ENCODE peak calls at places on chromosomes 7 and 10, in four cellular contexts. One of them, this sample, is unnamed.

GRCh38 chr7:101562531-101563197 is 66.4 kb downstream of the MYL10 start:
- DNase-seq in K562: peak
- DNase-seq in HCT116: no peak
- DNase-seq in SK-N-SH: no peak
- DNase-seq in this sample: no peak

GRCh38 chr7:1087462-1087809 is 477 bp upstream of the GPER1 start:
- DNase-seq in K562: no peak
- DNase-seq in HCT116: no peak
- DNase-seq in SK-N-SH: no peak
- DNase-seq in this sample: no peak

GRCh38 chr10:50431791-50432190 is 180.5 kb upstream of the ASAH2 start:
- DNase-seq in K562: no peak
- DNase-seq in HCT116: no peak
- DNase-seq in SK-N-SH: no peak
- DNase-seq in this sample: no peak

GRCh38 chr7:105112440-105113418 is 98.7 kb downstream of the KMT2E start:
- DNase-seq in K562: peak
- DNase-seq in HCT116: no peak
- DNase-seq in SK-N-SH: no peak
- DNase-seq in this sample: no peak

GRCh38 chr10:109737626-109738025 is 185.7 kb downstream of the XPNPEP1 start:
- DNase-seq in K562: no peak
- DNase-seq in HCT116: no peak
- DNase-seq in SK-N-SH: no peak
- DNase-seq in this sample: no peak

GRCh38 chr10:28243923-28244322 is 58.9 kb downstream of the MPP7 start:
- DNase-seq in K562: no peak
- DNase-seq in HCT116: no peak
- DNase-seq in SK-N-SH: no peak
- DNase-seq in this sample: no peak

GRCh38 chr10:15068802-15069201 is 19.8 kb downstream of the ACBD7 start:
- DNase-seq in K562: no peak
- DNase-seq in HCT116: no peak
- DNase-seq in SK-N-SH: no peak
- DNase-seq in this sample: no peak

GRCh38 chr7:107948645-107949442 is 54.1 kb downstream of the LAMB1 start:
- DNase-seq in K562: no peak
- DNase-seq in HCT116: peak
- DNase-seq in SK-N-SH: no peak
- DNase-seq in this sample: no peak

GRCh38 chr10:104680467-104681401 is 39.6 kb downstream of the SORCS3 start:
- DNase-seq in K562: no peak
- DNase-seq in HCT116: no peak
- DNase-seq in SK-N-SH: peak
- DNase-seq in this sample: peak

GRCh38 chr7:4814463-4814862 is 39.0 kb downstream of the AP5Z1 start:
- DNase-seq in K562: no peak
- DNase-seq in HCT116: no peak
- DNase-seq in SK-N-SH: peak
- DNase-seq in this sample: no peak

GRCh38 chr7:22819476-22819875 is 3.2 kb downstream of the TOMM7 start:
- DNase-seq in K562: peak
- DNase-seq in HCT116: no peak
- DNase-seq in SK-N-SH: no peak
- DNase-seq in this sample: no peak

GRCh38 chr10:132630666-132631347 is 93.2 kb downstream of the INPP5A start:
- DNase-seq in K562: no peak
- DNase-seq in HCT116: no peak
- DNase-seq in SK-N-SH: no peak
- DNase-seq in this sample: no peak

GRCh38 chr10:75553550-75553949 is 122.1 kb downstream of the LRMDA start:
- DNase-seq in K562: no peak
- DNase-seq in HCT116: no peak
- DNase-seq in SK-N-SH: no peak
- DNase-seq in this sample: no peak

GRCh38 chr10:113991091-113991860 is 52.4 kb upstream of the ADRB1 start:
- DNase-seq in K562: no peak
- DNase-seq in HCT116: no peak
- DNase-seq in SK-N-SH: no peak
- DNase-seq in this sample: no peak

GRCh38 chr7:50556247-50556976 is 8.8 kb downstream of the DDC start:
- DNase-seq in K562: no peak
- DNase-seq in HCT116: no peak
- DNase-seq in SK-N-SH: no peak
- DNase-seq in this sample: no peak

GRCh38 chr10:30857803-30858202 is 173.9 kb downstream of the ZNF438 start:
- DNase-seq in K562: no peak
- DNase-seq in HCT116: no peak
- DNase-seq in SK-N-SH: no peak
- DNase-seq in this sample: no peak

GRCh38 chr10:131398166-131398565 is 86.6 kb upstream of the TCERG1L start:
- DNase-seq in K562: no peak
- DNase-seq in HCT116: no peak
- DNase-seq in SK-N-SH: no peak
- DNase-seq in this sample: no peak

GRCh38 chr10:131636116-131636515 is 264.7 kb upstream of the PPP2R2D start:
- DNase-seq in K562: no peak
- DNase-seq in HCT116: no peak
- DNase-seq in SK-N-SH: no peak
- DNase-seq in this sample: no peak

GRCh38 chr7:44391746-44392617 is 66.6 kb upstream of the CAMK2B start:
- DNase-seq in K562: no peak
- DNase-seq in HCT116: no peak
- DNase-seq in SK-N-SH: no peak
- DNase-seq in this sample: no peak

GRCh38 chr10:61138728-61139127 is 194.7 kb upstream of the RHOBTB1 start:
- DNase-seq in K562: no peak
- DNase-seq in HCT116: no peak
- DNase-seq in SK-N-SH: no peak
- DNase-seq in this sample: no peak

GRCh38 chr10:124469956-124470484 is 8.4 kb downstream of the LHPP start:
- DNase-seq in K562: no peak
- DNase-seq in HCT116: no peak
- DNase-seq in SK-N-SH: no peak
- DNase-seq in this sample: no peak

GRCh38 chr7:139875821-139876241 is 46.8 kb downstream of the TBXAS1 start:
- DNase-seq in K562: no peak
- DNase-seq in HCT116: no peak
- DNase-seq in SK-N-SH: no peak
- DNase-seq in this sample: no peak

GRCh38 chr10:86747796-86748581 is 8.4 kb upstream of the BMPR1A start:
- DNase-seq in K562: no peak
- DNase-seq in HCT116: no peak
- DNase-seq in SK-N-SH: no peak
- DNase-seq in this sample: no peak

GRCh38 chr7:121012919-121013318 is 24.4 kb downstream of the CPED1 start:
- DNase-seq in K562: no peak
- DNase-seq in HCT116: no peak
- DNase-seq in SK-N-SH: no peak
- DNase-seq in this sample: no peak

GRCh38 chr10:101287922-101288638 is 58.8 kb upstream of the LBX1 start:
- DNase-seq in K562: peak
- DNase-seq in HCT116: peak
- DNase-seq in SK-N-SH: peak
- DNase-seq in this sample: no peak

GRCh38 chr10:35160743-35161142 is 34.1 kb downstream of the CREM start:
- DNase-seq in K562: no peak
- DNase-seq in HCT116: no peak
- DNase-seq in SK-N-SH: no peak
- DNase-seq in this sample: no peak

GRCh38 chr7:158031820-158032424 is 555.7 kb downstream of the PTPRN2 start:
- DNase-seq in K562: no peak
- DNase-seq in HCT116: no peak
- DNase-seq in SK-N-SH: peak
- DNase-seq in this sample: no peak

GRCh38 chr10:6348091-6348862 is 145.5 kb downstream of the PFKFB3 start:
- DNase-seq in K562: no peak
- DNase-seq in HCT116: no peak
- DNase-seq in SK-N-SH: no peak
- DNase-seq in this sample: no peak

DNA sequence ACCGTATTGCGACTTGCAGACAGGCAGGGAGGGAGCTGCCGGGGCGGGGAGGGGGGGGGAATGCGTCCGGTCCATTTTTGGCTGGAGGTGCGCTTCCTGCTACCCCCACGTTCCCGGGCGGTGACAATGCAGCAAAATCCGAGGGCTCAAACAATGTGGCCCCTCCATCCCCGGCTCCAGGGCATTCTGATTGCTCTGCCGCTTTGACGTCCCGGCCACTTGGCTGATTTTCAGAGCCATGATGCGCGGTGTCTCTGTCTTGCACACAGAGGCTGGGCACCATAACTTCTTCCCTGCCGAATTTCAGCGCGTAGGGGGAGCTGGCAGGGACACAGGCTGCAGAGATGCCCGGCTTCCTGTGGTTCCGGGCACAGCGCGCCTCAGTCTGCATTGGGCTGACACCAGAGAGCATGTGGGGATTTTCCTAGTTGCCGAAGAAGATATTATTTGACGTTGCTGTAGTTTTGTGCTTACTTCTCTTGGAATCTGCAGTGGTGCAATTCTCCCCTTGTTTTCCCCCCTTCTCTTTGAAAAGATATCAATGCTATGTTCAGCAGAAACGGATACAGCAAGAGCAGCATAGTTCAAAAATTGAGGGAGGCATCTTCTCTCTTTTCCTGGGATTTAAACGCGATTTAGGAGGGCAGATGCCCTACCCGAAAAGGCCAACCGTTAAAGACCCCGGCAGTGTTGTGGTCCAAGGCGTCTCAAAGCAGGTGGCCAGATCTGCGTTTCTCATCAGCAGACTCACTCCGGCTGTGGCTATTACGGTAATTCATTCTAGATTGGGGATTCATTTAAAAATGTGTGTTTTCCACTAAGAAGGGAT is 1.4 kb downstream of the HECW1 start:
- DNase-seq in K562: no peak
- DNase-seq in HCT116: no peak
- DNase-seq in SK-N-SH: peak
- DNase-seq in this sample: no peak
- TF ChIP-seq YY1 in K562: no peak
- TF ChIP-seq YY1 in HCT116: no peak
- TF ChIP-seq YY1 in SK-N-SH: no peak
- TF ChIP-seq YY1 in this sample: no peak

GRCh38 chr10:29598861-29599311 is 35.9 kb downstream of the SVIL start:
- DNase-seq in K562: no peak
- DNase-seq in HCT116: no peak
- DNase-seq in SK-N-SH: no peak
- DNase-seq in this sample: no peak

GRCh38 chr10:29600067-29600466 is 34.7 kb downstream of the SVIL start:
- DNase-seq in K562: no peak
- DNase-seq in HCT116: peak
- DNase-seq in SK-N-SH: no peak
- DNase-seq in this sample: no peak

GRCh38 chr10:29595146-29595545 is 39.6 kb downstream of the SVIL start:
- DNase-seq in K562: no peak
- DNase-seq in HCT116: no peak
- DNase-seq in SK-N-SH: no peak
- DNase-seq in this sample: no peak

GRCh38 chr10:29595636-29596225 is 39.0 kb downstream of the SVIL start:
- DNase-seq in K562: no peak
- DNase-seq in HCT116: no peak
- DNase-seq in SK-N-SH: no peak
- DNase-seq in this sample: no peak

DNA sequence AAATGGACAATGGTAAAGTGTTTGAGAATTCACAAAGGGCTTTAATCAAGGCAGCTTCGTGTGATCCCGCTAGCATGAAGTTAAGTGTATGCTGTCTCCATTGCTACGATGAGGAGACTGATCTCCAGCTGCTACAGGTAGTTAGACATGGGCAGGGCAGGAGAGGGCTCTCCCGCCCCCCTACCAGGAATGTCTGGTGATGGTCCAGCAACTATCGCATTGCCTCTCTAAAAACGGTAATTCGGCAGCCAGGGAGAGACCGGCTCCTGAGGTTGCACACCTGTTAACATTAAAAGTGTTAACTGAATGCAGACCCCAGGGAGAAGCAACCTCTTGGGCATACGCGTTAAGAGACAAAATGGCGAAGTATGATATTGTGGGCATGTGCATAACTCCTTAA is 37.9 kb downstream of the SVIL start:
- DNase-seq in K562: no peak
- DNase-seq in HCT116: no peak
- DNase-seq in SK-N-SH: no peak
- DNase-seq in this sample: no peak
- TF ChIP-seq YY1 in K562: no peak
- TF ChIP-seq YY1 in HCT116: no peak
- TF ChIP-seq YY1 in SK-N-SH: no peak
- TF ChIP-seq YY1 in this sample: no peak

DNA sequence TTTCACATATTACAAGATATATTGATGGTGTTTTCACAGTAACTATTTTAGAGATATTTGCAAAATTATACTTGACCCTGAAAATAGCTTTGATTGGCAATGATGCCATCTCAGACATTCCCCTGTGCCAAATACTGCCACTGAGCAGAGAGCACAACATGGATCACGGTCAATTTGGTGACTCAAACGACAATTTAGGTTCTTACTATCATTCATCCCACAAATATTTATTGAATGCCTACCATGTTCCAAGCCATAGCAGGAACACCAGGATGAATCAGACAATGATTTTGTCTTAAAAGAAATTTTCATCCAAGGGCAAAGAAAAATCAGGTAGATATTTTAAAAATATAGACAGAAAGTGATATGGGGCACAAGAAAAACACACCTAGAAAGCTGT is 153.2 kb upstream of the ADO start:
- DNase-seq in K562: no peak
- DNase-seq in HCT116: no peak
- DNase-seq in SK-N-SH: no peak
- DNase-seq in this sample: no peak
- TF ChIP-seq YY1 in K562: no peak
- TF ChIP-seq YY1 in HCT116: no peak
- TF ChIP-seq YY1 in SK-N-SH: no peak
- TF ChIP-seq YY1 in this sample: no peak

GRCh38 chr10:122140941-122141623 is 130.0 kb upstream of the BTBD16 start:
- DNase-seq in K562: no peak
- DNase-seq in HCT116: peak
- DNase-seq in SK-N-SH: no peak
- DNase-seq in this sample: no peak

GRCh38 chr10:122141821-122142651 is 129.1 kb upstream of the BTBD16 start:
- DNase-seq in K562: no peak
- DNase-seq in HCT116: no peak
- DNase-seq in SK-N-SH: no peak
- DNase-seq in this sample: no peak

GRCh38 chr10:122143238-122143841 is 127.8 kb upstream of the BTBD16 start:
- DNase-seq in K562: no peak
- DNase-seq in HCT116: no peak
- DNase-seq in SK-N-SH: no peak
- DNase-seq in this sample: no peak

GRCh38 chr10:122144199-122144598 is 126.9 kb upstream of the BTBD16 start:
- DNase-seq in K562: no peak
- DNase-seq in HCT116: no peak
- DNase-seq in SK-N-SH: no peak
- DNase-seq in this sample: no peak

GRCh38 chr10:122142652-122143237 is 128.4 kb upstream of the BTBD16 start:
- DNase-seq in K562: peak
- DNase-seq in HCT116: no peak
- DNase-seq in SK-N-SH: peak
- DNase-seq in this sample: no peak
- TF ChIP-seq YY1 in K562: no peak
- TF ChIP-seq YY1 in HCT116: no peak
- TF ChIP-seq YY1 in SK-N-SH: no peak
- TF ChIP-seq YY1 in this sample: no peak